ENCODE peak calls at places on chromosome 13, in seven cellular contexts. Q, A, K, P, H, J and S are unnamed samples.

GRCh38 chr13:31955745-31956144 is 75.8 kb upstream of the FRY start:
- DNase-seq in Q (no peak), A (no peak), K (no peak), P (no peak), H (no peak), J (no peak), S (no peak)

GRCh38 chr13:113803409-113804016 is 44.5 kb downstream of the TMEM255B start:
- DNase-seq in Q (no peak), A (no peak), K (no peak), P (no peak), H (no peak), J (no peak), S (no peak)

GRCh38 chr13:99758465-99759162 is 213.0 kb downstream of the ZIC5 start:
- DNase-seq in Q (no peak), A (no peak), K (no peak), P (peak), H (no peak), J (no peak), S (no peak)

GRCh38 chr13:77918391-77919261 is at the start of gene EDNRB:
- DNase-seq in Q (peak), A (peak), K (peak), P (peak), H (peak), J (peak), S (peak)

GRCh38 chr13:29758591-29759114 is 91.8 kb downstream of the UBL3 start:
- DNase-seq in Q (no peak), A (no peak), K (peak), P (no peak), H (peak), J (no peak), S (no peak)

GRCh38 chr13:73702419-73703071 is 431.7 kb downstream of the KLF12 start:
- DNase-seq in Q (peak), A (no peak), K (no peak), P (no peak), H (peak), J (no peak), S (no peak)

GRCh38 chr13:34654682-34655081 is 287.4 kb upstream of the NBEA start:
- DNase-seq in Q (no peak), A (no peak), K (no peak), P (no peak), H (no peak), J (no peak), S (no peak)

GRCh38 chr13:95411641-95412040 is 110.4 kb upstream of the ABCC4 start:
- DNase-seq in Q (no peak), A (no peak), K (peak), P (no peak), H (no peak), J (no peak), S (no peak)

GRCh38 chr13:35832551-35832950 is 298.6 kb downstream of the DCLK1 start:
- DNase-seq in Q (peak), A (no peak), K (no peak), P (no peak), H (peak), J (no peak), S (peak)

GRCh38 chr13:83009987-83010386 is 872.3 kb downstream of the SLITRK1 start:
- DNase-seq in Q (no peak), A (no peak), K (no peak), P (no peak), H (no peak), J (no peak), S (no peak)

GRCh38 chr13:78376033-78376432 is 227.3 kb downstream of the POU4F1 start:
- DNase-seq in Q (no peak), A (no peak), K (no peak), P (no peak), H (no peak), J (no peak), S (no peak)

GRCh38 chr13:25807562-25807961 is 244.3 kb downstream of the SHISA2 start:
- DNase-seq in Q (no peak), A (no peak), K (no peak), P (no peak), H (no peak), J (no peak), S (no peak)

GRCh38 chr13:113777311-113778260 is 18.6 kb downstream of the TMEM255B start:
- DNase-seq in Q (peak), A (peak), K (peak), P (peak), H (peak), J (peak), S (peak)

GRCh38 chr13:40518481-40518882 is 148.0 kb downstream of the FOXO1 start:
- DNase-seq in Q (peak), A (no peak), K (no peak), P (peak), H (peak), J (no peak), S (no peak)

GRCh38 chr13:26184791-26185250 is 37.3 kb downstream of the RNF6 start:
- DNase-seq in Q (peak), A (peak), K (peak), P (peak), H (peak), J (peak), S (peak)

GRCh38 chr13:114177245-114178010 is 1.6 kb upstream of the CFAP97D2 start:
- DNase-seq in Q (no peak), A (no peak), K (no peak), P (no peak), H (no peak), J (no peak), S (no peak)

GRCh38 chr13:72530471-72530870 is 197.0 kb downstream of the MZT1 start:
- DNase-seq in Q (no peak), A (no peak), K (no peak), P (no peak), H (no peak), J (no peak), S (peak)

GRCh38 chr13:74003374-74003773 is 130.8 kb downstream of the KLF12 start:
- DNase-seq in Q (no peak), A (no peak), K (no peak), P (no peak), H (no peak), J (no peak), S (peak)

GRCh38 chr13:106151056-106151699 is 384.3 kb downstream of the EFNB2 start:
- DNase-seq in Q (peak), A (peak), K (peak), P (no peak), H (peak), J (no peak), S (peak)

GRCh38 chr13:100560498-100561215 is 27.9 kb downstream of the GGACT start:
- DNase-seq in Q (no peak), A (no peak), K (no peak), P (no peak), H (no peak), J (no peak), S (no peak)

GRCh38 chr13:113869263-113869662 is 5.4 kb upstream of the GAS6 start:
- DNase-seq in Q (no peak), A (no peak), K (no peak), P (no peak), H (no peak), J (no peak), S (no peak)

GRCh38 chr13:41313117-41313516 is 2.0 kb downstream of the NAA16 start:
- DNase-seq in Q (peak), A (no peak), K (no peak), P (no peak), H (no peak), J (no peak), S (no peak)

GRCh38 chr13:30895773-30896172 is 10.3 kb upstream of the MEDAG start:
- DNase-seq in Q (peak), A (no peak), K (peak), P (no peak), H (peak), J (no peak), S (peak)

GRCh38 chr13:54196684-54197083 is 1168.1 kb downstream of the OLFM4 start:
- DNase-seq in Q (no peak), A (no peak), K (no peak), P (no peak), H (no peak), J (no peak), S (no peak)
- H2BK5ac ChIP-seq in Q (no peak), A (no peak), K (no peak), P (no peak), H (no peak), J (no peak), S (no peak)

DNA sequence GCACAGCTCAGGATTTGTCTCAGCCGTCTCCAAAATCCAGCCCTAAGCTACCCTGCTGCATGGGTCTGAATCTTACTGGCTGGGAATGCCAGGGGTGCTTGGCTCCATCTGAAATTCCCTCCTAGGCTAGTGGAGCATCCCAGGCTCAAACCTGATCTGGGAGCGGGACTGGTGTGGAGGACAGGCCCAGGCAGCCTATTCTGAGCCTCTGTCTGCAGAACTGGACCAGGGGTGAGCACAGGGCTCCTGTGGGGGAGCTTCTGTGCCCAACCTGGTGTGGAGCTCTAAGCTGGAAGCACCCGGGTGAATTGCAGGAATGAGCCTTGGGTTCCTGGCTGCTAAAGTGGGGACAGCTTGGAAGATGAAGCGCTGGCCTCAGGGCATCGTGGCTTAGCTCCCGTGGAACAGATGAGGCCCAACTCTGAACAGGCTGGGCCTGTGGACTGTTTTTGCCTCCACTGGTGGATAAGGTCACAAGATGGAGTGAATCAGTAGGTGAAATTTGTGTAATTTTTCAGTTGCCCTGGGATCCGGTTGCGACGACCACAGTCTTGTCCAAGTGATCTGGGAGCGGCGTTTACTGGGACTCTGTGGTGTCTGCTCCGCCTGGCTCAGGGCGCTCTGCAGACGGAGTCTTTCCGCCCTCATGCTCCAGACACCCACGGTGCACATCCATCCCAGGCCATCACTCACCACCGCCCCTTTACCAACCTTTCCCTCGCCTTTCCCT is 79.5 kb downstream of the TEX29 start:
- DNase-seq in Q (no peak), A (no peak), K (no peak), P (no peak), H (no peak), J (peak), S (no peak)
- H2BK5ac ChIP-seq in Q (no peak), A (no peak), K (no peak), P (no peak), H (no peak), J (no peak), S (no peak)

DNA sequence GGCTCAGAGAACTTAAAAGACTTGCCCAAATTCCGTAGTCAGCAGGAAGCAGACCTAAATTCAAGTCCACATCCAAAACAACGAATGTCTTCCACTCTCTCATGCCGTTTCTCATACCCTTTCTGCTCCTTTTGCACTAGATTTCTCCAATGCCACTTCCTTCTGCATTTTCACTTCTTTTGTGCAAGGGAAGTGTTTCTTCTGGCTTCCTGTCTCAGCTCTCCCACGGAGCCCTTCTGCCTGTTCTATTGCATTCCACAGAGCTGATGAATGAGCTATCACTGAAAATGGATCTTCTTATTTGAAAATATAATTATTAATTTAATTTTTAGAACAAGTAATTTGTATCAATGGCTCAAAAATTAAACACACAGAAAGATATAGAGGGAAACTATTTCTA is 56.1 kb upstream of the STK24 start:
- DNase-seq in Q (no peak), A (no peak), K (no peak), P (no peak), H (peak), J (no peak), S (peak)
- H2BK5ac ChIP-seq in Q (no peak), A (no peak), K (no peak), P (no peak), H (no peak), J (no peak), S (no peak)

GRCh38 chr13:94330552-94331071 is 148.9 kb downstream of the DCT start:
- DNase-seq in Q (no peak), A (no peak), K (no peak), P (no peak), H (no peak), J (no peak), S (no peak)
- H2BK5ac ChIP-seq in Q (no peak), A (no peak), K (no peak), P (no peak), H (no peak), J (no peak), S (no peak)

GRCh38 chr13:97200081-97200942 is 21.8 kb upstream of the MBNL2 start:
- DNase-seq in Q (no peak), A (no peak), K (peak), P (no peak), H (peak), J (no peak), S (peak)
- H2BK5ac ChIP-seq in Q (no peak), A (no peak), K (no peak), P (no peak), H (no peak), J (no peak), S (peak)

GRCh38 chr13:85099245-85099644 is 700.0 kb downstream of the SLITRK6 start:
- DNase-seq in Q (no peak), A (no peak), K (no peak), P (no peak), H (no peak), J (no peak), S (no peak)
- H2BK5ac ChIP-seq in Q (no peak), A (no peak), K (no peak), P (no peak), H (no peak), J (no peak), S (no peak)

GRCh38 chr13:19117913-19118739 is 63.5 kb downstream of the TUBA3C start:
- DNase-seq in Q (no peak), A (no peak), K (no peak), P (no peak), H (no peak), J (no peak), S (no peak)
- H2BK5ac ChIP-seq in Q (no peak), A (no peak), K (no peak), P (no peak), H (no peak), J (no peak), S (no peak)

GRCh38 chr13:90047600-90047999 is 1299.9 kb upstream of the MIR17HG start:
- DNase-seq in Q (no peak), A (no peak), K (no peak), P (no peak), H (no peak), J (no peak), S (no peak)
- H2BK5ac ChIP-seq in Q (no peak), A (no peak), K (no peak), P (no peak), H (no peak), J (no peak), S (no peak)

DNA sequence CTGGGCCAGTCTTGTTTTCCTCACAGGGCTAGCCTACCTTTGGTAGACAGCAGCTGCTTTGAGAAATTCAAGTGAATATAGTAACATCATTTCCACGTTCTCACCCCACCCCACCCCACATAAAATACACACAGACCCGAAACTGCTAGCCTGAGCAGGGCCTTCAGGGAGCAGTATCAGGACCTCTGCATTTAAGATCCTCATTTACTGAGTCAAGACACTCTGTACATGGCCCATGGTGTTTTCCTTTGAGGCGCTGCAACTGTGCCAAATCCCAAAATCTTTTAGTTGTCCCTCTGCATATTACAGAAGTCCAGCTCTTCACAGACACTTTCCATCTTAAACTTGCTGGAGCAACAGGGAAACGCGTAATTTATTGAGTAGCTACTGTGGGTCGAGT is 43.0 kb downstream of the ESD start:
- DNase-seq in Q (no peak), A (no peak), K (no peak), P (no peak), H (no peak), J (no peak), S (no peak)
- H2BK5ac ChIP-seq in Q (no peak), A (no peak), K (no peak), P (no peak), H (no peak), J (no peak), S (no peak)